ENCODE peak calls at places on chromosome 7, in four cellular contexts. G is upper lobe of left lung; A is CD4-positive, alpha-beta T cell; Y is K562. C is an unnamed sample.

GRCh38 chr7:16742547-16742946 is 11.0 kb upstream of the TSPAN13 start:
- ATAC-seq in G (no peak), A (no peak), Y (peak; percentile 66), C (no peak)

GRCh38 chr7:84081973-84082522 is 112.5 kb downstream of the SEMA3A start:
- ATAC-seq in G (no peak), A (no peak), Y (no peak), C (no peak)

GRCh38 chr7:144720139-144720538 is 115.7 kb downstream of the TPK1 start:
- ATAC-seq in G (no peak), A (no peak), Y (no peak), C (no peak)

GRCh38 chr7:107224374-107224773 is 55.6 kb downstream of the HBP1 start:
- ATAC-seq in G (no peak), A (no peak), Y (no peak), C (no peak)

GRCh38 chr7:107538001-107538400 is 25.7 kb downstream of the COG5 start:
- ATAC-seq in G (no peak), A (no peak), Y (no peak), C (no peak)

GRCh38 chr7:35817181-35817580 is 16.3 kb downstream of the SEPTIN7 start:
- ATAC-seq in G (no peak), A (no peak), Y (no peak), C (no peak)

GRCh38 chr7:36653671-36654355 is 70.5 kb downstream of the AOAH start:
- ATAC-seq in G (no peak), A (no peak), Y (no peak), C (no peak)

GRCh38 chr7:130669051-130669700 is 628 bp upstream of the COPG2 start:
- ATAC-seq in G (peak; percentile 60), A (peak; percentile 25), Y (peak; percentile 64), C (peak; percentile 35)

GRCh38 chr7:36208997-36209813 is 56.2 kb downstream of the EEPD1 start:
- ATAC-seq in G (no peak), A (peak; percentile 72), Y (peak; percentile 19), C (no peak)

GRCh38 chr7:44617225-44617885 is 10.9 kb downstream of the OGDH start:
- ATAC-seq in G (no peak), A (peak; percentile 33), Y (peak; percentile 51), C (no peak)

GRCh38 chr7:38147005-38147404 is 31.0 kb upstream of the STARD3NL start:
- ATAC-seq in G (peak; percentile 46), A (no peak), Y (peak; percentile 42), C (no peak)

GRCh38 chr7:112357136-112357535 is 93.1 kb upstream of the IFRD1 start:
- ATAC-seq in G (no peak), A (no peak), Y (peak; percentile 45), C (no peak)

GRCh38 chr7:70678621-70679251 is 453.2 kb upstream of the GALNT17 start:
- ATAC-seq in G (no peak), A (peak; percentile 28), Y (no peak), C (no peak)

GRCh38 chr7:104960741-104961479 is 53.1 kb upstream of the KMT2E start:
- ATAC-seq in G (peak; percentile 87), A (no peak), Y (no peak), C (peak; percentile 61)

GRCh38 chr7:129664029-129665012 is 52.8 kb downstream of the NRF1 start:
- ATAC-seq in G (no peak), A (no peak), Y (peak; percentile 93), C (no peak)

GRCh38 chr7:3598855-3599254 is 297.8 kb downstream of the SDK1 start:
- ATAC-seq in G (no peak), A (no peak), Y (no peak), C (no peak)

GRCh38 chr7:39488467-39489393 is 77.5 kb upstream of the YAE1 start:
- ATAC-seq in G (no peak), A (no peak), Y (no peak), C (no peak)

GRCh38 chr7:149670288-149670687 is 103.1 kb downstream of the ZNF467 start:
- ATAC-seq in G (no peak), A (no peak), Y (no peak), C (peak; percentile 77)

GRCh38 chr7:132030161-132030568 is 473.7 kb upstream of the PODXL start:
- ATAC-seq in G (peak; percentile 35), A (no peak), Y (no peak), C (no peak)

DNA sequence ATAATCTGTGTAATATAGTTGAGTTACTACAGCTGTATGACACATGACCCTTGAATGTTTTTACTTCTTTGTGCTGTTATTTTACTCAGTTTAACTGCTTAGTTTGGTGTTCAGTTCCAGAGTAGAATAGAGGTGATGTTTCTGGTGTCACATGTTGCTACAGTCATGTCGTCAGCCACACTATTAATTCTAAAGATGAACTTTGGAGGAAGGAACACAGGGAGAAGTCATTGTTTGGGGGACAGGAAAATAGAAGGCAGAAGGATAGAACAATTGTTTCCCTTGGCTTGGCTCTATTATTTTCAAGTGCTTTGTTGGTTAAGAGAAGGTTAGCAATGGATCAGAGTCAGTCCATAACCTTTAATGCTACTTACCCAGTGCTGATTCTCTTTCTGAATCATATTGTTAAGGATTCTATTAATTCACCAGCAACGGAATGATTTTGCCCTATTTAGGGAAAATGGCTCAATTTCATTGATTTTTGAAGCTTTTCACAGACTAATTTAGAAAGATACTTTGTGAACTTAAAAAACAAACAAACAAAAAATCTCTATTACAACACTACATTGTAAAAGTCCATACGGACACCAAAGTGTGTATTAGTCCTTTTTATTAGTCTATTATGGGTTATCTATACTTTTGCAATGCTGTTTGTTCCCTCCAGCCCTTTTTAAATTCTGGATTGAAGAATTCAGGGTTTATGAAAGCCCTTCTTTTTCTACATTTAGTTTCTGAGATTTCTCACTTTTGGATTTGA is 73.5 kb downstream of the CPED1 start:
- ATAC-seq in G (no peak), A (no peak), Y (no peak), C (no peak)
- H3K27ac ChIP-seq in G (no peak overlapping the region), A (no peak overlapping the region), Y (no peak overlapping the region), C (no peak overlapping the region)

GRCh38 chr7:24341677-24342076 is 57.7 kb downstream of the NPY start:
- ATAC-seq in G (no peak), A (no peak), Y (no peak), C (no peak)
- TF ChIP-seq CTCF in G (no peak), A (no peak), Y (no peak), C (no peak)

DNA sequence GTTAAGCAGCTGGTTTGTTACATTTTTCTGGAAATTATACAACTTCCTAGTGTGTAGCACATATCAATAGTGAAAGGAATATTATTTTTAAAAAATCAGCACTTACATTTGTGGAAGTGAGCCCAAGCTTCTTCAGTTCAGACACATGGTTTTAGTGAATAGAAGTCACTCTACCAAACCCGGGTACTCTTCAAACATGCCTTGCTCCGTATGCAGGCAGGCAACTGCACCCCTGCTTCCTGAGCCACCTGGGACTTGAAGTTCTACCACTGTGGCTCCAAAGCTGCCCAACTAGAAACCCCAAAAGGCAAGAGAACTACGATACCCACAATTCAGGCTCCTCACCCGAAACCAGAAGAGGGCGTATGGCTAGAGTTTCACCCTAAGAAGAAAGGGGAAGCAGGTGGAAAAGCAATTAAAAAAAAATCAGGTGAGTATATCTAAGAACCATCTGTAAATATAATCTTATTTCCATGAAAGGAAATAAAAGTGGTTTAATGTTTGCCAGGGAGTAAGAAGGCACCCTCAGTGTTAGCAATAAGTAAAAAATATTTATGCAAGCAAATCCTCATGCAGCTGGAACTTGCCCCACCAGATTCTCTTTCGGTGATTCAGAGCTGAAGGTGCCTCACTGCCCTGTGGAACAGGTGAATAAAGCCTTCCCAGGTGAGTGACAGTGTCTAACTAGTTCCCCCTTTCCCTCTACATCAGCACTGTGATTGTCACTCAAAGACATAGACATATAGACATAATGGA is at the start of gene MACC1:
- ATAC-seq in G (peak; percentile 60), A (peak; percentile 82), Y (peak; percentile 77), C (no peak)
- H3K27ac ChIP-seq in G (peak within 1 kb of the TSS; percentile 50), A (no peak within 1 kb of the TSS), Y (peak within 1 kb of the TSS; percentile 99), C (no peak within 1 kb of the TSS)

GRCh38 chr7:136877990-136878389 is 9.5 kb downstream of the CHRM2 start:
- ATAC-seq in G (no peak), A (no peak), Y (no peak), C (no peak)

GRCh38 chr7:136878878-136879277 is 10.4 kb downstream of the CHRM2 start:
- ATAC-seq in G (no peak), A (no peak), Y (no peak), C (no peak)

GRCh38 chr7:136887317-136887716 is 18.9 kb downstream of the CHRM2 start:
- ATAC-seq in G (no peak), A (no peak), Y (no peak), C (no peak)

GRCh38 chr7:136884492-136884891 is 16.0 kb downstream of the CHRM2 start:
- ATAC-seq in G (peak; percentile 8), A (no peak), Y (no peak), C (no peak)

DNA sequence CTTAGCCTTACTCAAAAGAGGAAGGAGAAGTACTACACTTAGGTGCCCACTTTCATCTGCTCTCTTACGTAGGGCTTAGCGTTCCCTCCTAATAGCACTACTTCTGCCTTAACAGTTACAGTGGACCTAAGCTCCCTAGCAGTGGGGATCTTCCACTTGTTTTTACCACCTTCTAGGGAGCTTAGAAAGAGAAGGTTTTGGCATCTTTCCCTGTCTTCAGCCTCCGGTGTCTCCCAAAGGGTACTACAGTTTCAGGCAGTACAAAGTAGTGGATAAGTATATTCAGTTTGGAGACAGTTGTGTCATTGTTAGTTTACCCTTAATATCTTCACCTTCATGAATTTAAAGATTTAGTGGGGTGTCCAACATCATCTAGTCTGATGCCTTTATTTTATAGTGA is 14.6 kb downstream of the CHRM2 start:
- ATAC-seq in G (no peak), A (no peak), Y (no peak), C (no peak)
- TF ChIP-seq CTCF in G (no peak), A (no peak), Y (no peak), C (no peak)

DNA sequence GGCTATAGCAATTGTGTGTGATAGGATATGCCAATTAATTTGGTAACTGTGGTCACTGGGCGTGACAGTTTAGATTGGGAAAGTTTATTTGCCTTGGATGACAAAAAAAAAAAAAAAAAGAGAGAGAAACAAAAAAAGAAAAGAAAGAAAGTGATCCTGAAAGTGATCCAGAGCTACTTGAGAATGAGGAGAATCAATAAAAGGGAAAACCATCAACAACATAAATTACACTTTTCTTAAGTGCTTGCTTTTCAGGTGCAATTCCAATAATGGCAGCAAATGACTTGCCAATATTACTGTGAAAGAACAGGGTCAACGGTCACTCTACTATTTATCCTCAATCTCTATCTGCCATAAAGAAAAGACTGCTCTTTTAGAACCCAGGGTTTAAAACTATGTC is 191.8 kb upstream of the SEMA3C start:
- ATAC-seq in G (no peak), A (no peak), Y (no peak), C (no peak)
- H3K27ac ChIP-seq in G (no peak overlapping the region), A (no peak overlapping the region), Y (no peak overlapping the region), C (no peak overlapping the region)

GRCh38 chr7:126696639-126697038 is 556.1 kb downstream of the GRM8 start:
- ATAC-seq in G (no peak), A (no peak), Y (no peak), C (no peak)
- TF ChIP-seq CTCF in G (no peak), A (no peak), Y (no peak), C (no peak)